ENCODE peak calls at places on chromosomes 2 and 18, in nine cellular contexts. Z is stimulated activated CD8-positive, alpha-beta memory T cell treated with anti-CD3 and anti-CD28 coated beads, Interleukin-15, amount 100 ng/mL, for 24 hours; K is mesothelial cell of epicardium; R is GM23248; F is foreskin fibroblast; Q is C1 segment of cervical spinal cord; J is sciatic nerve; W is kidney tubule cell; H is left lung. T is an unnamed sample.
A peak's percentile ranks its signal among the peaks of the same experiment; 100 is the strongest.

GRCh38 chr18:55096261-55097026 is 137.2 kb upstream of the CCDC68 start:
- DNase-seq in Z (no peak), K (no peak), R (peak; percentile 79), F (peak; percentile 90), Q (no peak), J (no peak), W (peak; percentile 68), H (no peak), T (no peak)

GRCh38 chr2:217438136-217438535 is 564.7 kb downstream of the TNS1 start:
- DNase-seq in Z (no peak), K (no peak), R (no peak), F (no peak), Q (no peak), J (no peak), W (no peak), H (no peak), T (no peak)

GRCh38 chr2:127676906-127677305 is 1.6 kb upstream of the LIMS2 start:
- DNase-seq in Z (no peak), K (no peak), R (no peak), F (no peak), Q (no peak), J (no peak), W (no peak), H (no peak), T (no peak)

GRCh38 chr2:174332607-174333001 is 2.1 kb upstream of the SP9 start:
- DNase-seq in Z (no peak), K (no peak), R (no peak), F (no peak), Q (no peak), J (no peak), W (no peak), H (no peak), T (no peak)

GRCh38 chr2:176157499-176158305 is 595 bp downstream of the HOXD3 start:
- DNase-seq in Z (no peak), K (no peak), R (peak; percentile 69), F (no peak), Q (no peak), J (no peak), W (peak; percentile 52), H (no peak), T (no peak)

GRCh38 chr2:134446431-134447091 is 192.7 kb downstream of the MGAT5 start:
- DNase-seq in Z (no peak), K (no peak), R (peak; percentile 64), F (peak; percentile 78), Q (no peak), J (no peak), W (peak; percentile 59), H (no peak), T (no peak)

GRCh38 chr2:238905721-238906120 is 57.8 kb downstream of the TWIST2 start:
- DNase-seq in Z (no peak), K (no peak), R (peak; percentile 39), F (peak; percentile 56), Q (no peak), J (no peak), W (no peak), H (no peak), T (no peak)

GRCh38 chr2:201938151-201938815 is 95.4 kb upstream of the FZD7 start:
- DNase-seq in Z (no peak), K (no peak), R (peak; percentile 62), F (no peak), Q (no peak), J (no peak), W (peak; percentile 33), H (no peak), T (no peak)

GRCh38 chr2:106272202-106272807 is 78.2 kb upstream of the UXS1 start:
- DNase-seq in Z (no peak), K (no peak), R (no peak), F (no peak), Q (no peak), J (no peak), W (no peak), H (no peak), T (no peak)

GRCh38 chr2:229873123-229873581 is 48.7 kb downstream of the TRIP12 start:
- DNase-seq in Z (no peak), K (no peak), R (no peak), F (no peak), Q (no peak), J (no peak), W (peak; percentile 40), H (no peak), T (no peak)

GRCh38 chr2:181178823-181179412 is 198.5 kb downstream of the UBE2E3 start:
- DNase-seq in Z (no peak), K (no peak), R (no peak), F (no peak), Q (no peak), J (no peak), W (peak; percentile 14), H (no peak), T (no peak)

GRCh38 chr18:195651-196050 is 37.3 kb downstream of the USP14 start:
- DNase-seq in Z (no peak), K (no peak), R (no peak), F (no peak), Q (no peak), J (no peak), W (no peak), H (no peak), T (no peak)

GRCh38 chr2:169225233-169225750 is 137.0 kb downstream of the LRP2 start:
- DNase-seq in Z (no peak), K (no peak), R (no peak), F (no peak), Q (no peak), J (no peak), W (peak; percentile 13), H (no peak), T (no peak)

GRCh38 chr2:27762951-27763906 is 8.3 kb upstream of the MRPL33 start:
- DNase-seq in Z (no peak), K (no peak), R (peak; percentile 37), F (peak; percentile 21), Q (no peak), J (no peak), W (no peak), H (no peak), T (no peak)

GRCh38 chr2:144084114-144084661 is 435.7 kb downstream of the ZEB2 start:
- DNase-seq in Z (no peak), K (no peak), R (peak; percentile 85), F (peak; percentile 80), Q (no peak), J (no peak), W (peak; percentile 92), H (no peak), T (no peak)

GRCh38 chr2:362924-363323 is 75.0 kb upstream of the ALKAL2 start:
- DNase-seq in Z (no peak), K (no peak), R (no peak), F (no peak), Q (no peak), J (no peak), W (no peak), H (no peak), T (no peak)

GRCh38 chr2:231452799-231453508 is 11.3 kb downstream of the NCL start:
- DNase-seq in Z (no peak), K (no peak), R (no peak), F (peak; percentile 51), Q (no peak), J (peak; percentile 40), W (peak; percentile 22), H (no peak), T (no peak)

GRCh38 chr2:54924121-54924520 is 126.1 kb downstream of the RTN4 start:
- DNase-seq in Z (no peak), K (no peak), R (peak; percentile 12), F (peak; percentile 24), Q (no peak), J (no peak), W (no peak), H (no peak), T (no peak)

GRCh38 chr2:96945011-96945410 is 41.4 kb downstream of the FAM178B start:
- DNase-seq in Z (no peak), K (no peak), R (no peak), F (no peak), Q (no peak), J (no peak), W (no peak), H (no peak), T (no peak)

GRCh38 chr18:50753311-50753710 is 66.5 kb downstream of the MRO start:
- DNase-seq in Z (no peak), K (no peak), R (no peak), F (no peak), Q (no peak), J (no peak), W (no peak), H (no peak), T (no peak)

GRCh38 chr2:133063792-133064191 is 393.8 kb upstream of the LYPD1 start:
- DNase-seq in Z (no peak), K (peak; percentile 57), R (peak; percentile 30), F (peak; percentile 2), Q (no peak), J (no peak), W (peak; percentile 27), H (no peak), T (no peak)

GRCh38 chr2:206343144-206343543 is 68.7 kb downstream of the ZDBF2 start:
- DNase-seq in Z (no peak), K (no peak), R (no peak), F (no peak), Q (no peak), J (no peak), W (no peak), H (no peak), T (no peak)

GRCh38 chr2:185628985-185629384 is 109.6 kb upstream of the FSIP2 start:
- DNase-seq in Z (no peak), K (no peak), R (peak; percentile 9), F (no peak), Q (no peak), J (no peak), W (no peak), H (no peak), T (no peak)

GRCh38 chr2:191866675-191867506 is 20.0 kb upstream of the CAVIN2 start:
- DNase-seq in Z (no peak), K (no peak), R (peak; percentile 91), F (peak; percentile 95), Q (no peak), J (no peak), W (peak; percentile 93), H (peak; percentile 53), T (no peak)

GRCh38 chr2:111186123-111186715 is 65.5 kb downstream of the BCL2L11 start:
- DNase-seq in Z (no peak), K (peak; percentile 31), R (no peak), F (no peak), Q (no peak), J (no peak), W (no peak), H (no peak), T (no peak)

GRCh38 chr18:9743200-9744016 is 35.3 kb downstream of the RAB31 start:
- DNase-seq in Z (no peak), K (no peak), R (peak; percentile 96), F (peak; percentile 98), Q (no peak), J (no peak), W (peak; percentile 97), H (no peak), T (no peak)

GRCh38 chr2:172096661-172097547 is 5.8 kb downstream of the DLX2 start:
- DNase-seq in Z (no peak), K (peak; percentile 80), R (peak; percentile 97), F (peak; percentile 87), Q (no peak), J (peak; percentile 56), W (peak; percentile 90), H (no peak), T (no peak)

GRCh38 chr18:70490008-70490933 is 201.4 kb downstream of the SOCS6 start:
- DNase-seq in Z (no peak), K (no peak), R (peak; percentile 91), F (peak; percentile 71), Q (no peak), J (no peak), W (peak; percentile 58), H (no peak), T (no peak)

GRCh38 chr18:54086863-54087262 is 137.6 kb downstream of the MBD2 start:
- DNase-seq in Z (no peak), K (no peak), R (no peak), F (no peak), Q (no peak), J (no peak), W (no peak), H (no peak), T (no peak)

GRCh38 chr18:9941108-9941507 is 27.3 kb downstream of the VAPA start:
- DNase-seq in Z (no peak), K (no peak), R (no peak), F (no peak), Q (no peak), J (no peak), W (no peak), H (no peak), T (no peak)

GRCh38 chr2:39913648-39914456 is 134.8 kb upstream of the THUMPD2 start:
- DNase-seq in Z (no peak), K (no peak), R (peak; percentile 85), F (peak; percentile 88), Q (no peak), J (no peak), W (peak; percentile 70), H (no peak), T (no peak)